ENCODE peak calls at places on chromosomes 5 and 9, in eight cellular contexts. J, X, B, L, E, K, S and A are unnamed samples.
A peak's percentile ranks its signal among the peaks of the same experiment; 100 is the strongest.

GRCh38 chr5:50595199-50595598 is 71.2 kb upstream of the PARP8 start:
- DNase-seq in X (no peak), S (peak; percentile 88), J (no peak), E (no peak), B (no peak), K (peak; percentile 77), L (no peak), A (no peak)

GRCh38 chr9:86303316-86303975 is 21.1 kb upstream of the ISCA1 start:
- DNase-seq in X (no peak), J (no peak), L (no peak), K (no peak), B (no peak), S (no peak), E (no peak), A (no peak)

GRCh38 chr5:67255881-67256280 is 59.3 kb upstream of the CD180 start:
- DNase-seq in K (no peak), X (no peak), L (no peak), J (no peak), B (no peak), S (peak; percentile 21), E (no peak), A (no peak)

GRCh38 chr5:113271753-113272454 is 162.9 kb downstream of the TSSK1B start:
- DNase-seq in X (no peak), B (no peak), S (no peak), J (no peak), K (no peak), E (no peak), L (no peak), A (no peak)

GRCh38 chr5:134242146-134242545 is 16.3 kb upstream of the PPP2CA start:
- DNase-seq in S (peak; percentile 88), E (no peak), L (peak; percentile 72), K (no peak), J (peak; percentile 22), B (no peak), X (no peak), A (no peak)

GRCh38 chr9:76576344-76576743 is 117.4 kb downstream of the GCNT1 start:
- DNase-seq in B (no peak), E (peak; percentile 80), K (no peak), X (no peak), J (no peak), S (peak; percentile 85), L (peak; percentile 51), A (peak; percentile 57)

GRCh38 chr5:172798422-172799215 is 27.6 kb upstream of the DUSP1 start:
- DNase-seq in J (no peak), K (peak; percentile 94), E (no peak), X (no peak), L (peak; percentile 65), B (no peak), S (peak; percentile 95), A (no peak)

GRCh38 chr5:139670369-139671095 is 22.4 kb downstream of the CXXC5 start:
- DNase-seq in J (peak; percentile 38), E (peak; percentile 98), B (no peak), K (no peak), L (peak; percentile 29), S (no peak), X (no peak), A (no peak)

GRCh38 chr5:181114844-181115778 is 15.9 kb downstream of the OR2V1 start:
- DNase-seq in K (no peak), X (no peak), L (no peak), E (no peak), S (peak; percentile 71), B (no peak), J (peak; percentile 12), A (no peak)

GRCh38 chr5:55072668-55073067 is 29.8 kb upstream of the GZMA start:
- DNase-seq in J (no peak), K (no peak), X (no peak), S (peak; percentile 2), L (no peak), E (no peak), B (no peak), A (no peak)

GRCh38 chr5:143148461-143149170 is 254.9 kb downstream of the NR3C1 start:
- DNase-seq in S (peak; percentile 84), J (no peak), E (no peak), K (no peak), B (no peak), X (no peak), L (no peak), A (no peak)

GRCh38 chr9:38371495-38371894 is 21.0 kb upstream of the ALDH1B1 start:
- DNase-seq in S (peak; percentile 42), L (no peak), B (no peak), K (no peak), E (peak; percentile 21), J (peak; percentile 41), X (peak; percentile 52), A (no peak)

GRCh38 chr5:79628276-79628675 is 16.0 kb downstream of the TENT2 start:
- DNase-seq in E (no peak), B (no peak), K (no peak), L (no peak), X (no peak), S (no peak), J (no peak), A (no peak)

GRCh38 chr9:104900324-104900723 is 27.6 kb downstream of the ABCA1 start:
- DNase-seq in J (no peak), B (no peak), E (no peak), K (no peak), X (no peak), L (no peak), S (no peak), A (no peak)

GRCh38 chr5:120532835-120533234 is 68.7 kb downstream of the PRR16 start:
- DNase-seq in X (no peak), B (no peak), K (no peak), S (no peak), L (no peak), E (no peak), J (no peak), A (no peak)

GRCh38 chr5:19531374-19531952 is 456.5 kb downstream of the CDH18 start:
- DNase-seq in J (no peak), B (no peak), K (peak; percentile 94), S (peak; percentile 9), X (no peak), E (no peak), L (no peak), A (no peak)

GRCh38 chr5:103327893-103328292 is 69.3 kb downstream of the MACIR start:
- DNase-seq in J (no peak), K (no peak), S (no peak), E (no peak), X (no peak), B (no peak), L (no peak), A (no peak)

GRCh38 chr5:166786178-166786577 is 1505.3 kb upstream of the WWC1 start:
- DNase-seq in B (no peak), K (no peak), E (no peak), L (no peak), X (no peak), J (no peak), S (no peak), A (no peak)

GRCh38 chr9:27194401-27195091 is 85.5 kb downstream of the TEK start:
- DNase-seq in S (peak; percentile 91), B (no peak), J (no peak), E (no peak), L (no peak), X (no peak), K (no peak), A (no peak)
- H3K27ac ChIP-seq in S (peak overlapping the region; percentile 73), B (peak overlapping the region; percentile 81), J (no peak overlapping the region), E (no peak overlapping the region), L (no peak overlapping the region), X (no peak overlapping the region), K (no peak overlapping the region), A (no peak overlapping the region)

GRCh38 chr9:6007770-6008168 is 7.7 kb downstream of the RANBP6 start:
- DNase-seq in K (no peak), L (peak; percentile 88), S (peak; percentile 83), B (peak; percentile 86), X (peak; percentile 74), E (peak; percentile 83), J (peak; percentile 87), A (peak; percentile 85)
- H3K27ac ChIP-seq in K (peak overlapping the region; percentile 51), L (peak overlapping the region; percentile 96), S (peak overlapping the region; percentile 79), B (peak overlapping the region; percentile 94), X (peak overlapping the region; percentile 100), E (peak overlapping the region; percentile 70), J (peak overlapping the region; percentile 95), A (peak overlapping the region; percentile 90)

DNA sequence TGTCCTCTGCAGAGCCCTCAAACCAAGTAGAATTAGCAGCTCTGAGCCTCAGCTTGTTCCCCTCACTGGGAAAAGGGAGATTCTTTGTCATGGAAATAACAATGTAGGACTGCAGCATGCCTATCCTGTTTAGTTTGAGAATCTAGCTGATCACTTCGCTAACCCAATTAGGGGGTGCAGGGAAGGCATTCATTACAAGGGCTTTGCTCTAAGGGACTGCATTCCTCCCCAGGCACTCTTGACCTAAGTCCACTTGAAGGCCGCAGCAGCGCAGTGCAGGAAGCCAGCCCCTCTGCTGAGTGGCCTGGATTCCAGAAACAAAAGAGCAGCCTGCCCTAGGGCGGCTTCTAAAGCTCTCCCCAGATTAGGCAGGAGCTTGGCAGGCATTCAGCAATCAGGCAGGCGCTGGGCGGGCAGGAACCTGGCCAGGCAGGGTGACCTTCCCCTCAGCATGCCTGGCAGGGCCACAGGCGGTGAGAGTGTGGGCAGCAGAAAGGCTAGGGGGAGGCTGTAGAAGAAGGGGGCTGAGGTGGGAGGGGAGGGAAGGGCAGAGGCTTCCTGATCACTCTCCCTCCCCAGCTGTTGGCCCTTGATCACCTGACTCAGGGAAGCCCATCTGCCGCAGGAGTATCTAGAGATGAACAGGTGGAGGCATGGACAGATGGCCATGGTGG is 24.8 kb downstream of the CCNJL start:
- DNase-seq in X (peak; percentile 92), L (peak; percentile 93), J (peak; percentile 70), S (no peak), B (no peak), K (peak; percentile 84), E (no peak), A (peak; percentile 90)
- H3K27ac ChIP-seq in X (peak overlapping the region; percentile 51), L (peak overlapping the region; percentile 75), J (peak overlapping the region; percentile 41), S (no peak overlapping the region), B (no peak overlapping the region), K (peak overlapping the region; percentile 38), E (no peak overlapping the region), A (peak overlapping the region; percentile 75)

DNA sequence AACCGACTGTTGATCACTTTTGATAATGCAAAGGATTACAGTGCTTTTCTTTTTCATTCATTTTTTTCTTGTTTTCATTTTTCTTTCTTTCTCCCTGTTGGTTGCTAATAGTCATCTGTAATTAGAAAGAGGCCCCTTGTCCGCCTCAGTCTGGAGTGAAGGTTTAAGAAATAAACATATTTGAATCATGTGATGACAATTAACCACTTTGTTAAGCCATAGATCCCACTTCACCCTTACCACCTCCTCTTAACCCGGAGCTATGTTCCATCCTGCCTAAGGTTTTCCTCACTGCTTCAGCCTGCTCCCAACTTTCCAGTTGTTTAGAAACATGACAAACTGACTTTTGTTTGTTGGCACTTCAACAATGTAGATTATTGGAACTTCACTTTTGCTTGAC is 37.4 kb upstream of the SSBP2 start:
- DNase-seq in S (no peak), E (no peak), J (no peak), L (no peak), B (no peak), K (no peak), X (no peak), A (no peak)
- H3K27ac ChIP-seq in S (no peak overlapping the region), E (peak overlapping the region; percentile 26), J (peak overlapping the region; percentile 24), L (peak overlapping the region; percentile 42), B (no peak overlapping the region), K (peak overlapping the region; percentile 81), X (peak overlapping the region; percentile 13), A (no peak overlapping the region)

GRCh38 chr5:96628406-96628805 is 33.8 kb upstream of the CAST start:
- DNase-seq in S (no peak), L (no peak), E (no peak), J (no peak), K (no peak), X (no peak), B (no peak), A (no peak)
- H3K27ac ChIP-seq in S (peak overlapping the region; percentile 65), L (no peak overlapping the region), E (no peak overlapping the region), J (no peak overlapping the region), K (no peak overlapping the region), X (peak overlapping the region; percentile 20), B (no peak overlapping the region), A (no peak overlapping the region)